ENCODE peak calls at places on chromosome 18, in nine cellular contexts. Y is thyroid gland; X is spleen; J is A549; E is heart left ventricle; P is ascending aorta; I is RWPE1; C is CD4-positive, alpha-beta T cell; V is left ventricle myocardium inferior. Z is an unnamed sample.

GRCh38 chr18:48679236-48679635 is 140.4 kb downstream of the CTIF start:
- DNase-seq in Y (no peak), X (no peak), J (no peak), E (no peak), P (no peak), I (no peak), C (no peak), V (no peak), Z (no peak)

GRCh38 chr18:79856119-79857080 is 58.7 kb downstream of the KCNG2 start:
- DNase-seq in Y (no peak), X (peak), J (peak), E (no peak), P (no peak), I (no peak), C (no peak), V (no peak), Z (no peak)

GRCh38 chr18:31325051-31325450 is 7.1 kb downstream of the DSG1 start:
- DNase-seq in Y (no peak), X (no peak), J (no peak), E (no peak), P (no peak), I (no peak), C (no peak), V (no peak), Z (no peak)

GRCh38 chr18:59605633-59606192 is 91.5 kb downstream of the CCBE1 start:
- DNase-seq in Y (peak), X (no peak), J (no peak), E (no peak), P (no peak), I (no peak), C (no peak), V (no peak), Z (no peak)

GRCh38 chr18:59767732-59768131 is 70.5 kb upstream of the CCBE1 start:
- DNase-seq in Y (no peak), X (no peak), J (no peak), E (no peak), P (no peak), I (no peak), C (no peak), V (no peak), Z (no peak)

GRCh38 chr18:79921984-79922965 is 29.2 kb downstream of the SLC66A2 start:
- DNase-seq in Y (no peak), X (peak), J (no peak), E (no peak), P (no peak), I (no peak), C (no peak), V (no peak), Z (no peak)

GRCh38 chr18:29373000-29373399 is 1196.1 kb upstream of the CDH2 start:
- DNase-seq in Y (no peak), X (no peak), J (no peak), E (no peak), P (no peak), I (no peak), C (no peak), V (no peak), Z (no peak)

GRCh38 chr18:48957136-48957535 is 6.4 kb upstream of the SMAD7 start:
- DNase-seq in Y (no peak), X (peak), J (no peak), E (no peak), P (no peak), I (no peak), C (no peak), V (no peak), Z (no peak)

GRCh38 chr18:78685980-78686530 is 293.6 kb upstream of the SALL3 start:
- DNase-seq in Y (no peak), X (no peak), J (no peak), E (no peak), P (no peak), I (no peak), C (no peak), V (no peak), Z (no peak)
- TF ChIP-seq CTCF in Y (no peak), X (no peak), J (no peak), E (no peak), P (no peak), I (no peak), C (no peak), V (no peak), Z (no peak)

DNA sequence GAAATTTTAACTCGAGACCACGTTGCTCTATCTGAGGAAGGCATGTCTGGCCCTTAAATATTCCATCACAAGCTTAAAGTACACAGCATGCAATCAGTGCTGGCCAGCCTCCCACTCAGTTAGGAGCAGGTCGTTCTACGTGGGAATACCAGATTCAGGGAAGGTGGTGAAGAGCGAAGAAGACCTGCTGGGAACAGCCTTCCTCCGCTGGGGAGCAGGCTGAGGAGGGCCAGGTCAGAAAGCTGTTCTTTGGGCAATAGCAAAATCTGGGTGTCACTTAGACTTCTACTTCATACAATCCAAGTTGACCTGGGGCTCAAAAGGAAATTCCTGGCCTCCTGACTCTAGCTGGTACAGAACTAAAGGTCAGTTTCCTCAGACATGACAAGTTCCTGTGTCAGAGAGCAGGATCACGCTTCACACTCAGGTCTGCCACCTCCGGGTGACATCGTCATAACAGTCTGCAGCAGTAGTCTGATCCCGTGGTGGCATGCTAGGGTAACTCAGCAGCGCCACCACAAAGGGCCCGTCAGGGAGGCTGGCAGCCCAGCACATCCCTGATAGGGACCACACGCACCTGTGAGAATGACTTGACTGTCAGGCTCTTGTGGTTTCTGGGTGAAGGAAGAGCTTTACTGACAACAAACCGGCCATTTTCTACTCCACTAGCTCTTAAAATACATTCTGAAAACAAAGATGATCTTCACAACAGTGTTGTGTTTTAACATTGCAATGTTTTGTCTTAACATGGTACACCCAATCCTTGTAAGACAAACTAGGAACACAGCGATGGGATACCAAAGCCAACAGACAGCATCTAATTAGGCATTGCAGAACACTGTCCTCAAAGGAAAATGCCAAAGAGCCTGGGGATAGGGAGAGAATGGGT is 35.2 kb upstream of the NAPG start:
- DNase-seq in Y (peak), X (peak), J (peak), E (no peak), P (no peak), I (no peak), C (peak), V (no peak), Z (peak)
- TF ChIP-seq CTCF in Y (no peak), X (peak), J (peak), E (peak), P (no peak), I (no peak), C (peak), V (peak), Z (peak)

GRCh38 chr18:78675231-78675630 is 304.4 kb upstream of the SALL3 start:
- DNase-seq in Y (no peak), X (peak), J (no peak), E (no peak), P (no peak), I (no peak), C (no peak), V (no peak), Z (no peak)

GRCh38 chr18:78678318-78678695 is 301.3 kb upstream of the SALL3 start:
- DNase-seq in Y (no peak), X (peak), J (no peak), E (no peak), P (no peak), I (no peak), C (no peak), V (no peak), Z (no peak)

GRCh38 chr18:78679061-78679460 is 300.6 kb upstream of the SALL3 start:
- DNase-seq in Y (no peak), X (peak), J (no peak), E (no peak), P (no peak), I (no peak), C (no peak), V (no peak), Z (no peak)

GRCh38 chr18:78677483-78678317 is 301.9 kb upstream of the SALL3 start:
- DNase-seq in Y (no peak), X (peak), J (no peak), E (no peak), P (no peak), I (no peak), C (no peak), V (no peak), Z (no peak)

GRCh38 chr18:78676622-78677482 is 302.8 kb upstream of the SALL3 start:
- DNase-seq in Y (no peak), X (peak), J (no peak), E (no peak), P (no peak), I (no peak), C (no peak), V (no peak), Z (no peak)
- TF ChIP-seq CTCF in Y (no peak), X (no peak), J (no peak), E (no peak), P (no peak), I (no peak), C (no peak), V (no peak), Z (no peak)

GRCh38 chr18:9562584-9562983 is 51.8 kb downstream of the PPP4R1 start:
- DNase-seq in Y (peak), X (no peak), J (no peak), E (no peak), P (no peak), I (no peak), C (no peak), V (no peak), Z (no peak)

GRCh38 chr18:9559253-9559652 is 55.1 kb downstream of the PPP4R1 start:
- DNase-seq in Y (no peak), X (no peak), J (no peak), E (no peak), P (no peak), I (no peak), C (no peak), V (no peak), Z (no peak)

GRCh38 chr18:9561774-9562173 is 52.6 kb downstream of the PPP4R1 start:
- DNase-seq in Y (no peak), X (no peak), J (no peak), E (no peak), P (no peak), I (no peak), C (no peak), V (no peak), Z (no peak)

GRCh38 chr18:9557250-9557943 is 57.0 kb downstream of the PPP4R1 start:
- DNase-seq in Y (no peak), X (no peak), J (no peak), E (no peak), P (no peak), I (peak), C (no peak), V (no peak), Z (no peak)

DNA sequence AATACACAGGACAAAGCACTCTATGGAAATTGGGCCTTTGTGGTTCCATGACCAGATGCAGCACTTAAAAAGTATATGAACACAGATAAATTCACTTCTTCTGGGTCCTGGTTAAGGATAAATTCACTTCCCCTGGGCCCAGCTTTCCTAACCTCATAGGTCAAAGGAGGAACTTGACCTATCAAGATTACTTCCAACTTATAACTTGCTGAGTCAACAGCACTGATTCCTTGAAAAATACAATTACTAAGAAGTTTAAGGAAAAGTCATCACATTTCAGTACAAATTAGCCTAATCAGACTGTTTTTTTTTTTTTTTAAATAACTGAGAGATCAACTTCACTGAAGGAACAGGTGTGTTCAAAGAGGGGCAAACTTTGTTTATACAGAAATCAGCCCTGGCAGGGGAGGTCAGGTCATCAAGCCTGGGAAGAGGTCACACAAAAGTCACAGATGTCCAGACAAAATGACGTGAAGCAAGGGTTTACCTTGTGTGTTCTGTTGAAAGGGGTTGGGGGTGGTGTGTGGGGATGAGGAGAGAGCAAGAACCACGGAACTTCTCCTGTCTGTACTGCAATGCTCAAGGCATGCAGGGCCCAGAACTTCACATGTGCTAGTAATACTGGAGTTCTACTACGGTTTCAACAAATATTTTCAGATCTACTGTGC is 55.8 kb downstream of the PPP4R1 start:
- DNase-seq in Y (no peak), X (no peak), J (no peak), E (no peak), P (no peak), I (no peak), C (no peak), V (no peak), Z (no peak)
- TF ChIP-seq CTCF in Y (no peak), X (no peak), J (no peak), E (no peak), P (no peak), I (no peak), C (no peak), V (no peak), Z (no peak)

DNA sequence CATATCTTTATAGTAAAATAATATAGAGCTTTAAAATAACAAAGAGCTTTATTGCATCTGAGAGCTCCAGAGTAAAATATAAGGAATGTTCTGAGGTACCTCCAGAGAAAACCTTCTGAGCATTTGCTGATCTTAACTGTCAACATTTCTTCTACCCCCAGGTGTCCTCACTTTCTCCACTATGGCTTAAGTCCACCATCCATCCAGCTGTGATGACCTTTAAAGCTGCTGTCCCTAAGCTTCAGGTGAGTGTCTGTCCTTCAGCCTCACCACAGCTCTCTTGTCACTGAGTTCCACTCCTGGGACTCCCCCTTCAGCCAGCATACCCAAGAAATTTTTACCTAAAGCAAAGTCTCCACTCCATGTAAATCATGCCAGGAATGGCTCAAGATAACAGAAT is 137.9 kb downstream of the MYO5B start:
- DNase-seq in Y (no peak), X (no peak), J (no peak), E (no peak), P (no peak), I (no peak), C (no peak), V (no peak), Z (no peak)
- TF ChIP-seq CTCF in Y (no peak), X (no peak), J (no peak), E (no peak), P (no peak), I (no peak), C (no peak), V (no peak), Z (no peak)

GRCh38 chr18:75314606-75315005 is 104.0 kb downstream of the TSHZ1 start:
- DNase-seq in Y (no peak), X (no peak), J (no peak), E (no peak), P (no peak), I (no peak), C (no peak), V (no peak), Z (no peak)

GRCh38 chr18:75316826-75317225 is 106.2 kb downstream of the TSHZ1 start:
- DNase-seq in Y (no peak), X (no peak), J (no peak), E (no peak), P (no peak), I (no peak), C (no peak), V (no peak), Z (no peak)

GRCh38 chr18:75317300-75317699 is 106.7 kb downstream of the TSHZ1 start:
- DNase-seq in Y (no peak), X (no peak), J (no peak), E (no peak), P (no peak), I (no peak), C (no peak), V (no peak), Z (no peak)

GRCh38 chr18:75317723-75318122 is 107.1 kb downstream of the TSHZ1 start:
- DNase-seq in Y (no peak), X (no peak), J (no peak), E (no peak), P (no peak), I (no peak), C (no peak), V (no peak), Z (no peak)

GRCh38 chr18:75314117-75314516 is 103.5 kb downstream of the TSHZ1 start:
- DNase-seq in Y (no peak), X (no peak), J (no peak), E (no peak), P (no peak), I (no peak), C (no peak), V (no peak), Z (no peak)
- TF ChIP-seq CTCF in Y (no peak), X (no peak), J (no peak), E (no peak), P (no peak), I (no peak), C (no peak), V (no peak), Z (no peak)

GRCh38 chr18:74476154-74476553 is 19.0 kb upstream of the DIPK1C start:
- DNase-seq in Y (peak), X (no peak), J (peak), E (peak), P (no peak), I (no peak), C (no peak), V (peak), Z (no peak)
- TF ChIP-seq CTCF in Y (no peak), X (peak), J (peak), E (peak), P (no peak), I (no peak), C (no peak), V (peak), Z (no peak)

DNA sequence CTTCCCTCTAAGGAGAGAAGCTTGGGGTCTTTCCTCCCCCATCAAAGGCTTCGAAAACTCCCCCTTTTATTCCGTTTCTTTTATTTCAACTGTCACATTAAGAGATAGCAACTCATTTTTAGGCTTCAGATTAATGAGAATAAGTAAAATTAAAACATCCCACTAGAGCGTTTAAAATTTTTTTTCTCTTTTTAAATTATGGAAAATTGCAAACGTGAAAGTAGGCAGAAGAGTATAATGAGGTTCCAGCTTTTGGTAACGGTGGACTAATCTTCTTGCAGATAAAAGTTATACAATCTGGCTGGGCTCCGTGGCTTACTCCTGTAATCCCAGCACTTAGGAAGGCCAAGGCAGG is 21.9 kb upstream of the RMP24 start:
- DNase-seq in Y (no peak), X (no peak), J (no peak), E (no peak), P (no peak), I (no peak), C (no peak), V (no peak), Z (no peak)
- TF ChIP-seq CTCF in Y (peak), X (peak), J (no peak), E (peak), P (no peak), I (peak), C (peak), V (peak), Z (peak)

DNA sequence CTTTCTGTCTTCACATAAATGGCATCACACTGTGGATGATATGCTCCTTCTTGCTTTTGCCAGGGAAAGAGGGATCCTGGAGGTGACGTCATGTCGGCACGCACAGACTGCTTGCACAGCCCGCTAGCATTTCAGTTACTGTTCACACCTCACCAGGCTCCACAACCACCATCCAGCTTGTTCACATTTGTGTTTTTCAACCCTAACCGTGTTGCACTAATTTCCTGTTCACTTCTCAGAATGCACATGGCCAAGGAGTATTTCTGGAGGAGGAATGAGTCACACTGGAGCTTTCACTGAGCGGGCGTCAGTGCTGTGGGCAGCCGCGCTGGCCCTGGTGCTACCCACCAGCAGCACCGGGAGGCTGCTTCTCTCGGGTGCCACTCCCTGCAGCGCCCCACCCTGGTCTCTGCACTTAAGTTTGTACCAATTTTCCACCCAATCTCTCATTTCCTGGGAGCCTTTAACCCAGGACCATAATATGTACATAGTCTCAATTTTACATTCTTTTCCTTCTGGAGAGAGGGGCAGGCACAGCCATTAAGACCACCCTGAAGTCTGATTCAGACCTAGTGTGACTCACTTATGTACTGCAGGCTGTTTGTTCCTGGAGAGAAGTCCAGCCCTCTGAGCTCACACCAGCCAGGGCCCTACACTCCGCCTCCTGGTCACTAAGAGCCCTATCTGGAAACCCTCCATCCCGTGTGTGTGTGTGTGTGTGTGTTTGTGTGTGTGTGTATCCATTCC is 65.1 kb downstream of the MBP start:
- DNase-seq in Y (no peak), X (peak), J (peak), E (no peak), P (peak), I (peak), C (no peak), V (peak), Z (peak)
- TF ChIP-seq CTCF in Y (no peak), X (no peak), J (no peak), E (no peak), P (no peak), I (no peak), C (no peak), V (no peak), Z (no peak)

GRCh38 chr18:76529433-76529811 is 34.4 kb upstream of the ZNF516 start:
- DNase-seq in Y (no peak), X (no peak), J (no peak), E (no peak), P (no peak), I (no peak), C (no peak), V (no peak), Z (no peak)

GRCh38 chr18:76532875-76533274 is 37.8 kb upstream of the ZNF516 start:
- DNase-seq in Y (no peak), X (no peak), J (no peak), E (no peak), P (no peak), I (no peak), C (no peak), V (no peak), Z (no peak)

GRCh38 chr18:76530391-76530790 is 35.3 kb upstream of the ZNF516 start:
- DNase-seq in Y (no peak), X (no peak), J (no peak), E (no peak), P (no peak), I (no peak), C (no peak), V (no peak), Z (no peak)

GRCh38 chr18:76528477-76529432 is 33.7 kb upstream of the ZNF516 start:
- DNase-seq in Y (peak), X (peak), J (no peak), E (peak), P (no peak), I (peak), C (no peak), V (no peak), Z (no peak)

GRCh38 chr18:76530846-76531245 is 35.8 kb upstream of the ZNF516 start:
- DNase-seq in Y (no peak), X (no peak), J (no peak), E (no peak), P (no peak), I (no peak), C (no peak), V (no peak), Z (no peak)
- TF ChIP-seq CTCF in Y (no peak), X (no peak), J (no peak), E (no peak), P (no peak), I (no peak), C (no peak), V (no peak), Z (no peak)

Z was measured in CD8-positive, alpha-beta T cell.